ENCODE peak calls at places on chromosomes 7 and 10, in five cellular contexts. H is pons, Y is T-helper 9 cell, F is left colon, J is fibroblast of the conjunctiva. I is an unnamed sample.

GRCh38 chr7:79454325-79454960 is 976 bp upstream of the MAGI2 start:
- DNase-seq in H (no peak), Y (no peak), F (no peak), J (no peak), I (no peak)

GRCh38 chr10:15166325-15166724 is 2.2 kb downstream of the NMT2 start:
- DNase-seq in H (no peak), Y (no peak), F (no peak), J (no peak), I (no peak)

GRCh38 chr7:66837007-66837406 is 84.0 kb upstream of the TMEM248 start:
- DNase-seq in H (no peak), Y (no peak), F (no peak), J (no peak), I (no peak)

GRCh38 chr7:120272896-120273475 is at the start of gene KCND2:
- DNase-seq in H (no peak), Y (no peak), F (no peak), J (no peak), I (no peak)

GRCh38 chr10:76359001-76359400 is 927.6 kb downstream of the LRMDA start:
- DNase-seq in H (no peak), Y (no peak), F (no peak), J (no peak), I (no peak)

GRCh38 chr7:5596046-5596895 is 172.6 kb upstream of the TNRC18 start:
- DNase-seq in H (no peak), Y (peak), F (peak), J (peak), I (no peak)

GRCh38 chr10:102067091-102067916 is 2.2 kb downstream of the HPS6 start:
- DNase-seq in H (no peak), Y (no peak), F (no peak), J (no peak), I (no peak)

GRCh38 chr7:2893411-2893861 is 49.3 kb upstream of the GNA12 start:
- DNase-seq in H (no peak), Y (no peak), F (no peak), J (no peak), I (no peak)

GRCh38 chr7:101586078-101586941 is 42.8 kb downstream of the MYL10 start:
- DNase-seq in H (no peak), Y (no peak), F (peak), J (no peak), I (no peak)

GRCh38 chr10:32413513-32413912 is 32.4 kb upstream of the CCDC7 start:
- DNase-seq in H (no peak), Y (no peak), F (no peak), J (peak), I (no peak)

GRCh38 chr10:62414359-62414758 is 40.2 kb downstream of the ZNF365 start:
- DNase-seq in H (no peak), Y (no peak), F (no peak), J (no peak), I (no peak)

GRCh38 chr10:42990016-42990720 is 86.7 kb upstream of the RET start:
- DNase-seq in H (no peak), Y (no peak), F (peak), J (no peak), I (no peak)

GRCh38 chr7:36014961-36015360 is 138.1 kb upstream of the EEPD1 start:
- DNase-seq in H (no peak), Y (no peak), F (no peak), J (no peak), I (no peak)

GRCh38 chr10:96688789-96689188 is 31.5 kb downstream of the PIK3AP1 start:
- DNase-seq in H (no peak), Y (no peak), F (no peak), J (no peak), I (no peak)

GRCh38 chr7:158655931-158656441 is 48.6 kb downstream of the NCAPG2 start:
- DNase-seq in H (no peak), Y (no peak), F (no peak), J (no peak), I (peak)

GRCh38 chr7:82469207-82469606 is 25.6 kb upstream of the CACNA2D1 start:
- DNase-seq in H (no peak), Y (no peak), F (no peak), J (no peak), I (no peak)

GRCh38 chr10:77390481-77390891 is 247.1 kb downstream of the KCNMA1 start:
- DNase-seq in H (no peak), Y (no peak), F (no peak), J (no peak), I (no peak)

GRCh38 chr7:3912291-3912690 is 611.2 kb downstream of the SDK1 start:
- DNase-seq in H (no peak), Y (no peak), F (no peak), J (no peak), I (no peak)

GRCh38 chr10:93921338-93921737 is 27.6 kb downstream of the SLC35G1 start:
- DNase-seq in H (no peak), Y (peak), F (no peak), J (no peak), I (no peak)

GRCh38 chr10:31004611-31005193 is 27.0 kb downstream of the ZNF438 start:
- DNase-seq in H (no peak), Y (no peak), F (no peak), J (peak), I (no peak)

GRCh38 chr10:130393342-130393741 is 257.2 kb downstream of the GLRX3 start:
- DNase-seq in H (no peak), Y (no peak), F (no peak), J (no peak), I (no peak)

GRCh38 chr10:598415-599170 is 90.9 kb downstream of the DIP2C start:
- DNase-seq in H (no peak), Y (no peak), F (no peak), J (peak), I (no peak)

GRCh38 chr7:45240187-45240776 is 82.7 kb downstream of the RAMP3 start:
- DNase-seq in H (no peak), Y (no peak), F (no peak), J (no peak), I (no peak)

GRCh38 chr7:105580022-105580740 is 1.1 kb downstream of the EFCAB10 start:
- DNase-seq in H (no peak), Y (no peak), F (no peak), J (no peak), I (no peak)

GRCh38 chr10:3136763-3137611 is 35.6 kb downstream of the PITRM1 start:
- DNase-seq in H (peak), Y (no peak), F (peak), J (peak), I (no peak)

GRCh38 chr10:130551676-130552075 is 415.5 kb downstream of the GLRX3 start:
- DNase-seq in H (no peak), Y (no peak), F (no peak), J (no peak), I (no peak)

GRCh38 chr7:3695602-3696001 is 394.6 kb downstream of the SDK1 start:
- DNase-seq in H (peak), Y (no peak), F (no peak), J (no peak), I (no peak)